ENCODE peak calls at places on chromosomes 7 and 10, in eight cellular contexts. T is ovary, I is Ammon's horn, X is fibroblast of mammary gland, Y is WERI-Rb-1, S is SW480, M is brain microvascular endothelial cell, W is RWPE2. K is an unnamed sample.
A peak's percentile ranks its signal among the peaks of the same experiment; 100 is the strongest.

GRCh38 chr7:4209126-4209525 is 473.0 kb upstream of the FOXK1 start:
- DNase-seq in T (no peak), I (no peak), X (no peak), Y (no peak), S (no peak), M (no peak), W (no peak), K (no peak)

GRCh38 chr7:129468087-129468486 is 33.9 kb downstream of the STRIP2 start:
- DNase-seq in T (no peak), I (no peak), X (no peak), Y (no peak), S (no peak), M (peak; percentile 23), W (no peak), K (no peak)

GRCh38 chr10:79293841-79294705 is 53.2 kb upstream of the PPIF start:
- DNase-seq in T (no peak), I (peak; percentile 80), X (peak; percentile 67), Y (no peak), S (no peak), M (peak; percentile 32), W (no peak), K (no peak)

GRCh38 chr10:132193907-132194552 is 7.3 kb downstream of the DPYSL4 start:
- DNase-seq in T (no peak), I (no peak), X (no peak), Y (peak; percentile 4), S (no peak), M (no peak), W (peak; percentile 51), K (peak; percentile 17)

GRCh38 chr7:132739271-132739955 is 163.1 kb upstream of the PLXNA4 start:
- DNase-seq in T (no peak), I (peak; percentile 80), X (peak; percentile 99), Y (no peak), S (peak; percentile 26), M (peak; percentile 81), W (no peak), K (no peak)

GRCh38 chr10:75350791-75351190 is 50.8 kb downstream of the ZNF503 start:
- DNase-seq in T (no peak), I (no peak), X (peak; percentile 44), Y (no peak), S (peak; percentile 54), M (peak; percentile 34), W (no peak), K (no peak)

GRCh38 chr7:45663965-45664623 is 89.9 kb downstream of the ADCY1 start:
- DNase-seq in T (no peak), I (no peak), X (no peak), Y (no peak), S (no peak), M (no peak), W (no peak), K (no peak)

GRCh38 chr10:20708305-20708704 is 188.8 kb downstream of the NEBL start:
- DNase-seq in T (no peak), I (no peak), X (no peak), Y (no peak), S (no peak), M (no peak), W (no peak), K (no peak)

GRCh38 chr7:7808156-7808555 is 89.7 kb upstream of the RPA3 start:
- DNase-seq in T (no peak), I (no peak), X (peak; percentile 85), Y (no peak), S (no peak), M (peak; percentile 32), W (no peak), K (no peak)

GRCh38 chr7:39758234-39758970 is 135.0 kb downstream of the RALA start:
- DNase-seq in T (no peak), I (peak; percentile 40), X (no peak), Y (no peak), S (no peak), M (no peak), W (no peak), K (no peak)

GRCh38 chr10:129730993-129731325 is 233.1 kb downstream of the EBF3 start:
- DNase-seq in T (no peak), I (no peak), X (no peak), Y (no peak), S (no peak), M (no peak), W (no peak), K (no peak)

GRCh38 chr7:923108-924041 is 31.1 kb downstream of the ADAP1 start:
- DNase-seq in T (peak; percentile 25), I (peak; percentile 58), X (no peak), Y (no peak), S (peak; percentile 98), M (peak; percentile 48), W (peak; percentile 62), K (no peak)

GRCh38 chr10:55263327-55263726 is 462.3 kb upstream of the PCDH15 start:
- DNase-seq in T (no peak), I (no peak), X (no peak), Y (no peak), S (no peak), M (no peak), W (peak; percentile 41), K (no peak)

GRCh38 chr10:100143756-100144155 is 42.1 kb downstream of the ERLIN1 start:
- DNase-seq in T (no peak), I (no peak), X (no peak), Y (no peak), S (no peak), M (no peak), W (no peak), K (no peak)